ENCODE peak calls at places on chromosomes 11 and 22, in nine cellular contexts. B, H, X, E, D, S, T, K and J are unnamed samples.

GRCh38 chr11:12625438-12626071 is 48.7 kb upstream of the TEAD1 start:
- DNase-seq in B (peak; percentile 72), H (no peak), X (no peak), E (no peak), D (no peak), S (no peak), T (no peak), K (no peak), J (peak; percentile 43)

GRCh38 chr22:19019029-19019678 is 83.1 kb upstream of the PRODH start:
- DNase-seq in B (no peak), H (no peak), X (no peak), E (no peak), D (no peak), S (no peak), T (no peak), K (peak; percentile 42), J (no peak)

GRCh38 chr11:72718101-72718501 is 34.1 kb downstream of the ARAP1 start:
- DNase-seq in B (no peak), H (no peak), X (no peak), E (no peak), D (no peak), S (no peak), T (no peak), K (no peak), J (no peak)

GRCh38 chr11:35059040-35059439 is 79.9 kb upstream of the CD44 start:
- DNase-seq in B (no peak), H (no peak), X (no peak), E (no peak), D (no peak), S (no peak), T (no peak), K (no peak), J (no peak)

GRCh38 chr11:2912498-2912897 is 16.7 kb downstream of the PHLDA2 start:
- DNase-seq in B (peak; percentile 67), H (no peak), X (no peak), E (no peak), D (no peak), S (no peak), T (no peak), K (peak; percentile 94), J (peak; percentile 91)

GRCh38 chr22:31814942-31815341 is 61.1 kb downstream of the DEPDC5 start:
- DNase-seq in B (no peak), H (no peak), X (no peak), E (no peak), D (no peak), S (no peak), T (no peak), K (no peak), J (no peak)

GRCh38 chr22:48499456-48500425 is 1327.9 kb downstream of the BRD1 start:
- DNase-seq in B (no peak), H (no peak), X (no peak), E (no peak), D (no peak), S (no peak), T (no peak), K (no peak), J (no peak)

GRCh38 chr11:134050541-134051383 is 18.1 kb upstream of the JAM3 start:
- DNase-seq in B (peak; percentile 36), H (peak; percentile 75), X (peak; percentile 71), E (peak; percentile 65), D (peak; percentile 94), S (peak; percentile 77), T (peak; percentile 62), K (peak; percentile 82), J (peak; percentile 89)

GRCh38 chr11:14018441-14018840 is 55.9 kb downstream of the SPON1 start:
- DNase-seq in B (no peak), H (no peak), X (no peak), E (no peak), D (no peak), S (no peak), T (no peak), K (no peak), J (no peak)

GRCh38 chr22:17079572-17079971 is 5.2 kb upstream of the IL17RA start:
- DNase-seq in B (no peak), H (no peak), X (no peak), E (no peak), D (no peak), S (no peak), T (no peak), K (no peak), J (no peak)

GRCh38 chr11:28649922-28650321 is 541.7 kb downstream of the METTL15 start:
- DNase-seq in B (peak; percentile 14), H (no peak), X (no peak), E (no peak), D (no peak), S (no peak), T (no peak), K (no peak), J (no peak)

GRCh38 chr11:131392528-131393255 is 22.3 kb downstream of the NTM start:
- DNase-seq in B (no peak), H (no peak), X (no peak), E (no peak), D (no peak), S (peak; percentile 63), T (no peak), K (no peak), J (no peak)

GRCh38 chr11:117584056-117584830 is 212.8 kb downstream of the DSCAML1 start:
- DNase-seq in B (no peak), H (no peak), X (no peak), E (no peak), D (no peak), S (no peak), T (no peak), K (no peak), J (no peak)

GRCh38 chr11:105211806-105212531 is 72.4 kb upstream of the CARD18 start:
- DNase-seq in B (no peak), H (no peak), X (no peak), E (no peak), D (no peak), S (no peak), T (no peak), K (no peak), J (no peak)

GRCh38 chr11:62145261-62145871 is 21.6 kb downstream of the INCENP start:
- DNase-seq in B (no peak), H (no peak), X (no peak), E (no peak), D (no peak), S (no peak), T (no peak), K (peak; percentile 30), J (no peak)

GRCh38 chr11:66107600-66108151 is 37.6 kb downstream of the PACS1 start:
- DNase-seq in B (no peak), H (no peak), X (no peak), E (no peak), D (no peak), S (no peak), T (no peak), K (no peak), J (no peak)

GRCh38 chr11:8219257-8220021 is 44.2 kb downstream of the LMO1 start:
- DNase-seq in B (peak; percentile 25), H (no peak), X (peak; percentile 49), E (no peak), D (peak; percentile 39), S (peak; percentile 72), T (no peak), K (peak; percentile 79), J (peak; percentile 67)

GRCh38 chr11:69430566-69430965 is 50.9 kb upstream of the LINC01488 start:
- DNase-seq in B (no peak), H (no peak), X (no peak), E (no peak), D (no peak), S (no peak), T (no peak), K (no peak), J (no peak)

GRCh38 chr11:44559207-44559943 is 6.1 kb upstream of the CD82 start:
- DNase-seq in B (no peak), H (peak; percentile 74), X (no peak), E (no peak), D (no peak), S (peak; percentile 88), T (peak; percentile 77), K (peak; percentile 64), J (no peak)

GRCh38 chr11:128857341-128857740 is 9.8 kb downstream of the KCNJ1 start:
- DNase-seq in B (no peak), H (no peak), X (no peak), E (no peak), D (no peak), S (no peak), T (no peak), K (no peak), J (no peak)

GRCh38 chr11:64074239-64074638 is 38.5 kb downstream of the FLRT1 start:
- DNase-seq in B (no peak), H (no peak), X (no peak), E (peak; percentile 16), D (no peak), S (no peak), T (no peak), K (no peak), J (no peak)

GRCh38 chr11:96103721-96104120 is 179.8 kb upstream of the MTMR2 start:
- DNase-seq in B (no peak), H (no peak), X (no peak), E (no peak), D (no peak), S (no peak), T (no peak), K (no peak), J (no peak)